ENCODE peak calls at places on chromosomes 4 and X, in four cellular contexts. One of them, this sample, is unnamed.
A peak's percentile ranks its signal among the peaks of the same experiment; 100 is the strongest.

GRCh38 chr4:37392540-37393255 is 148.2 kb downstream of the NWD2 start:
- DNase-seq in A549: no peak
- DNase-seq in fibroblast of lung: no peak
- DNase-seq in colonic mucosa: peak; percentile 26
- DNase-seq in this sample: no peak

GRCh38 chrX:97011540-97011939 is 127.8 kb downstream of the RPA4 start:
- DNase-seq in A549: no peak
- DNase-seq in fibroblast of lung: no peak
- DNase-seq in colonic mucosa: no peak
- DNase-seq in this sample: no peak

GRCh38 chrX:1851527-1851926 is 236.7 kb downstream of the ASMT start:
- DNase-seq in A549: no peak
- DNase-seq in fibroblast of lung: no peak
- DNase-seq in colonic mucosa: no peak
- DNase-seq in this sample: no peak

GRCh38 chr4:74378573-74378972 is 13.6 kb downstream of the EREG start:
- DNase-seq in A549: no peak
- DNase-seq in fibroblast of lung: no peak
- DNase-seq in colonic mucosa: no peak
- DNase-seq in this sample: peak; percentile 25

GRCh38 chr4:46992338-46992737 is 1.0 kb downstream of the GABRA4 start:
- DNase-seq in A549: no peak
- DNase-seq in fibroblast of lung: no peak
- DNase-seq in colonic mucosa: no peak
- DNase-seq in this sample: no peak

GRCh38 chr4:186167605-186168004 is 23.8 kb upstream of the CYP4V2 start:
- DNase-seq in A549: no peak
- DNase-seq in fibroblast of lung: no peak
- DNase-seq in colonic mucosa: no peak
- DNase-seq in this sample: no peak

GRCh38 chr4:31275906-31276305 is 555.7 kb downstream of the PCDH7 start:
- DNase-seq in A549: no peak
- DNase-seq in fibroblast of lung: no peak
- DNase-seq in colonic mucosa: no peak
- DNase-seq in this sample: no peak

GRCh38 chr4:41069838-41070237 is 144.5 kb downstream of the APBB2 start:
- DNase-seq in A549: no peak
- DNase-seq in fibroblast of lung: no peak
- DNase-seq in colonic mucosa: no peak
- DNase-seq in this sample: no peak

GRCh38 chr4:116413222-116413621 is 672.2 kb downstream of the TRAM1L1 start:
- DNase-seq in A549: no peak
- DNase-seq in fibroblast of lung: no peak
- DNase-seq in colonic mucosa: no peak
- DNase-seq in this sample: no peak

GRCh38 chr4:7288751-7289523 is 96.6 kb downstream of the SORCS2 start:
- DNase-seq in A549: no peak
- DNase-seq in fibroblast of lung: no peak
- DNase-seq in colonic mucosa: no peak
- DNase-seq in this sample: no peak

GRCh38 chr4:70709551-70710080 is 12.1 kb upstream of the RUFY3 start:
- DNase-seq in A549: peak; percentile 37
- DNase-seq in fibroblast of lung: no peak
- DNase-seq in colonic mucosa: no peak
- DNase-seq in this sample: no peak

GRCh38 chr4:77240469-77241066 is 83.6 kb downstream of the CCNG2 start:
- DNase-seq in A549: peak; percentile 39
- DNase-seq in fibroblast of lung: peak; percentile 59
- DNase-seq in colonic mucosa: peak; percentile 68
- DNase-seq in this sample: peak; percentile 54

DNA sequence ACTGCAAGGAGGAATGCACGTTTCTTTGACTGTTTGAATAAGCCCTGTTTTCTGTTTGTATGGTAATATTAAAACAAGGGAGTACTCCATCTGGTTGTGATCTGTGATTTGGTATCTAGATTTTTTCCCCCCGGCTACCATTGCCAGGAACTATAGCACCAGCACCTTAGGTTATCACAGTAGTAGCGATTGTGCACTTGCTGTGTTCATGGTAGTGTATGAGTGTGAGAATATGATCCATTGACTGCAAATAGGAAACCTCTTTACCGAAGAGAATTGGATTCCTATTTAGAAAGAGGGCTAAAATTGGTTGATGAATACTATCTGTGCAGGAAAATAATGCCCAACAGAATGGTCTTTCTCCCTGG is 69.9 kb downstream of the LARP7 start:
- DNase-seq in A549: no peak
- DNase-seq in fibroblast of lung: no peak
- DNase-seq in colonic mucosa: no peak
- DNase-seq in this sample: no peak
- H3K4me3 ChIP-seq in A549: peak overlapping the region; percentile 53
- H3K4me3 ChIP-seq in fibroblast of lung: no peak overlapping the region
- H3K4me3 ChIP-seq in colonic mucosa: no peak overlapping the region
- H3K4me3 ChIP-seq in this sample: no peak overlapping the region

GRCh38 chrX:18897611-18898010 is 86.3 kb downstream of the PHKA2 start:
- DNase-seq in A549: no peak
- DNase-seq in fibroblast of lung: no peak
- DNase-seq in colonic mucosa: no peak
- DNase-seq in this sample: no peak

GRCh38 chrX:18898091-18898490 is 85.8 kb downstream of the PHKA2 start:
- DNase-seq in A549: no peak
- DNase-seq in fibroblast of lung: no peak
- DNase-seq in colonic mucosa: no peak
- DNase-seq in this sample: no peak

GRCh38 chrX:18898517-18898916 is 85.4 kb downstream of the PHKA2 start:
- DNase-seq in A549: no peak
- DNase-seq in fibroblast of lung: no peak
- DNase-seq in colonic mucosa: no peak
- DNase-seq in this sample: no peak

GRCh38 chrX:18900401-18900976 is 83.4 kb downstream of the PHKA2 start:
- DNase-seq in A549: no peak
- DNase-seq in fibroblast of lung: no peak
- DNase-seq in colonic mucosa: no peak
- DNase-seq in this sample: no peak

GRCh38 chrX:18899796-18900380 is 84.0 kb downstream of the PHKA2 start:
- DNase-seq in A549: peak; percentile 58
- DNase-seq in fibroblast of lung: peak; percentile 23
- DNase-seq in colonic mucosa: no peak
- DNase-seq in this sample: peak; percentile 11
- TF ChIP-seq CTCF in A549: peak; percentile 45
- TF ChIP-seq CTCF in fibroblast of lung: peak; percentile 6
- TF ChIP-seq CTCF in colonic mucosa: no peak
- TF ChIP-seq CTCF in this sample: peak; percentile 22

GRCh38 chr4:130110760-130111159 is 1014.8 kb downstream of the C4orf33 start:
- DNase-seq in A549: no peak
- DNase-seq in fibroblast of lung: no peak
- DNase-seq in colonic mucosa: no peak
- DNase-seq in this sample: no peak
- H3K4me3 ChIP-seq in A549: no peak overlapping the region
- H3K4me3 ChIP-seq in fibroblast of lung: no peak overlapping the region
- H3K4me3 ChIP-seq in colonic mucosa: no peak overlapping the region
- H3K4me3 ChIP-seq in this sample: no peak overlapping the region

DNA sequence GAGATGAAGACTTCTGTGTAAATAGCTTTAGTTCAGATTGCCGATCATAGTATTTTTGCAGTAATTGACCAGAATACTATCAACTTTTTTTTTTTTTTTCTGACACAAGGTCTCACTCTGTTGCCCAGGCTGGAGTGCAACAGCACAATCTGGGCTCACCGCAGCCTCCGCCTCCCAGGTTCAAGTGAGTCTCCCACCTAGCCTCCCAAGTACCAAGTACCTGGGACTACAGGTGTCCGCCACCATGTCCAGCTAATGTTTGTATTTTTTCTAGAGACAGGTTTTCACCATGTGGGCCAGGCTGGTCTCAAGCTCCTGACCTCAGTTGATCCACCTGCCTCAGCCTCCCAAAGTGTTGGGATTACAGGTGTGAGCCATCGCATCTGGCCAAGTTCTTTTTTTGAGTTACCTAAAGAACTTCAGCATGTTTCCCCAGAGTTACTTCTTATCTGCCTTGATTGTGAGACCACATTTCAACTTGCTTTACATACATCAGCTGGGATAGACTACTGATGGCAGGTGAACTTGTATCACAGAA is 2.8 kb downstream of the UGDH start:
- DNase-seq in A549: no peak
- DNase-seq in fibroblast of lung: no peak
- DNase-seq in colonic mucosa: no peak
- DNase-seq in this sample: no peak
- TF ChIP-seq CTCF in A549: no peak
- TF ChIP-seq CTCF in fibroblast of lung: no peak
- TF ChIP-seq CTCF in colonic mucosa: no peak
- TF ChIP-seq CTCF in this sample: no peak

GRCh38 chr4:176794151-176794550 is 1.4 kb upstream of the VEGFC start:
- DNase-seq in A549: peak; percentile 79
- DNase-seq in fibroblast of lung: peak; percentile 96
- DNase-seq in colonic mucosa: no peak
- DNase-seq in this sample: peak; percentile 97

GRCh38 chr4:176793060-176793605 is 411 bp upstream of the VEGFC start:
- DNase-seq in A549: no peak
- DNase-seq in fibroblast of lung: no peak
- DNase-seq in colonic mucosa: no peak
- DNase-seq in this sample: no peak

GRCh38 chr4:176792348-176793059 is at the start of gene VEGFC:
- DNase-seq in A549: peak; percentile 73
- DNase-seq in fibroblast of lung: peak; percentile 80
- DNase-seq in colonic mucosa: peak; percentile 24
- DNase-seq in this sample: peak; percentile 70

GRCh38 chr4:176795441-176795840 is 2.7 kb upstream of the VEGFC start:
- DNase-seq in A549: no peak
- DNase-seq in fibroblast of lung: no peak
- DNase-seq in colonic mucosa: no peak
- DNase-seq in this sample: no peak

DNA sequence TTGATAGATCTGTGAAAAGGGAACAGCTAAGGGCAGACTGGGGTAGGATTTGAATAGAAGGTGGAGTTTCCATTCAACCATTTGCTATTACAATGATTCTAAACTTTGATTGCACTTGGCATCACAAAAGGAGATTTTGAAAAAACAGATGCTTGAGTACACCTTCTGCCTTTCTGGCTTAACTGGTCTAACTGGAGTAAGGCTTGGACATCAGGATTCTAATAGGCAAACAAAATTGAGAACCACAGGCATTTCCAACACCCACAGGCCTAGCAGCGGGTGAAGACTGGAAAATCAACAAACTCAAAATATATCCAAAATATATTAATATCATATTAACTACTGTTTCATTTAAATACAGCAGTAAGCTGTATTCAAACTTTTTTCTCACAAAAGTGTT is 1.9 kb upstream of the VEGFC start:
- DNase-seq in A549: no peak
- DNase-seq in fibroblast of lung: no peak
- DNase-seq in colonic mucosa: no peak
- DNase-seq in this sample: no peak
- H3K4me3 ChIP-seq in A549: no peak overlapping the region
- H3K4me3 ChIP-seq in fibroblast of lung: no peak overlapping the region
- H3K4me3 ChIP-seq in colonic mucosa: no peak overlapping the region
- H3K4me3 ChIP-seq in this sample: no peak overlapping the region

GRCh38 chr4:121734576-121734975 is 30.4 kb downstream of the SMIM43 start:
- DNase-seq in A549: no peak
- DNase-seq in fibroblast of lung: no peak
- DNase-seq in colonic mucosa: no peak
- DNase-seq in this sample: no peak

GRCh38 chr4:121739575-121739974 is 25.4 kb downstream of the SMIM43 start:
- DNase-seq in A549: no peak
- DNase-seq in fibroblast of lung: peak; percentile 8
- DNase-seq in colonic mucosa: no peak
- DNase-seq in this sample: no peak

GRCh38 chr4:121738780-121739547 is 26.0 kb downstream of the SMIM43 start:
- DNase-seq in A549: no peak
- DNase-seq in fibroblast of lung: peak; percentile 92
- DNase-seq in colonic mucosa: no peak
- DNase-seq in this sample: peak; percentile 59

GRCh38 chr4:121733942-121734341 is 31.0 kb downstream of the SMIM43 start:
- DNase-seq in A549: no peak
- DNase-seq in fibroblast of lung: no peak
- DNase-seq in colonic mucosa: no peak
- DNase-seq in this sample: no peak

GRCh38 chr4:121736735-121737351 is 28.1 kb downstream of the SMIM43 start:
- DNase-seq in A549: peak; percentile 58
- DNase-seq in fibroblast of lung: peak; percentile 76
- DNase-seq in colonic mucosa: peak; percentile 25
- DNase-seq in this sample: peak; percentile 73
- TF ChIP-seq CTCF in A549: peak; percentile 70
- TF ChIP-seq CTCF in fibroblast of lung: peak; percentile 76
- TF ChIP-seq CTCF in colonic mucosa: peak; percentile 26
- TF ChIP-seq CTCF in this sample: peak; percentile 69

DNA sequence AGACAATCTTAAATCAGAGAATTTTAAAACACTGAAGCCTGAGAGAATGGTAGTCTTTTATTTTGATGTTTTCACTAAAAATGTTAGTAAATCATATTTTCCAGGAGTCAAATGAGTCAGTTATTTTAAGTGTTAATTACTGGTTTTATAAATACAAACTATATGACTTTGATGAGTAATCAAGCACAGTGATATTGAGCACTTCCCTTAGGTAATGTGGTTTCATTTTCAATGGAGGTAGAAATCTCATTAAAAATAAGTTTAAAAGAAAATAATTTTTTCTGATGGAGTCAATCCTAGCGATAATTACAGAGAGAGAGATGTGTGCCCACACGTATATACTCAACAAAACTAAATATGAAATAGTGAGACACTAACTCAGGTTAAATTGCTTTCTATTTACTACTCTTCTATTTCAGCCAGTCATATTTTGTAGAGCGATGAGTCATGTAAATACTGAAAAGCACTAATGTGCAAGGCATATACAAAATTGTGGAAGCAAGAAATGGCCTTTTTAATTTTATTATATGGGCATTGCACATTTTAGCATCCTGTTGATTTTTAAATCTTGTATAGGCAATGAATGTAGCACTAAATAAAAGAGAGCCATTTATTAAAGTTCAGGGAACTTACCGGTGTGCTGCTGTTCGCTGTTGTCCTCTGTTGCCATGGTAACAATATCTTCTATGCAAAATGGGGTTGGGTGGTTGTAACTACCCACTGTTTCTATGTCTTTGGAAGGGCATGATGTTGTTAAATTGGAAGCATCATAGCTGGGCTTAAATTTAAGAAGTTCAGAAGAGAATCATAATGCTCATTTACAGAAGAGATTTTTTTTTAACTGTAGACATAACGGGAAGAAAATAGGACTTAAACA is 513.7 kb downstream of the TLL1 start:
- DNase-seq in A549: peak; percentile 4
- DNase-seq in fibroblast of lung: no peak
- DNase-seq in colonic mucosa: no peak
- DNase-seq in this sample: peak; percentile 1
- H3K4me3 ChIP-seq in A549: no peak overlapping the region
- H3K4me3 ChIP-seq in fibroblast of lung: no peak overlapping the region
- H3K4me3 ChIP-seq in colonic mucosa: no peak overlapping the region
- H3K4me3 ChIP-seq in this sample: no peak overlapping the region

DNA sequence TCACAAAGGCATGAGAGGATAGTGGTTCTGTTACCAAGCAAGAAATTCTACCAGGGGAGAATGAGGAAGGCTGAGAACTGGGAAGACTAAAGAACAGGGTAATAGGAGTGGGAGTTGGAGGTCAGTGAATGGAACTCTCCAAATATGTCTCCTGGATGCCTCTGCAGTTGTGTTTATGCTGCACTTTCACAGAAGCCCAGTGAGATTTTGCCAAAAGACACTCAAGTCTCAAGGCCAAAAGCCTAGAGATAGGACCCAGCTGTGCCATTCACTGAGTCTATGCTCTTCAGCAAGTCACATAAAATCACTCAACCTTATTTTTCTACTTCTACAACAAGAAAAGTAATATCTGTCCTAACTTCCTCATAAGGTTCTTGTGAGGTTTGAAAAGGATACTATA is 285.4 kb downstream of the UNC5C start:
- DNase-seq in A549: no peak
- DNase-seq in fibroblast of lung: no peak
- DNase-seq in colonic mucosa: no peak
- DNase-seq in this sample: no peak
- TF ChIP-seq CTCF in A549: no peak
- TF ChIP-seq CTCF in fibroblast of lung: no peak
- TF ChIP-seq CTCF in colonic mucosa: no peak
- TF ChIP-seq CTCF in this sample: no peak